ENCODE peak calls at places on chromosomes 12 and 14, in six cellular contexts. One of them, this sample, is unnamed.
A peak's percentile ranks its signal among the peaks of the same experiment; 100 is the strongest.

GRCh38 chr14:83520837-83521236 is 1987.2 kb upstream of the SEL1L start:
- DNase-seq in HCT116: no peak
- DNase-seq in K562: no peak
- DNase-seq in H1: no peak
- DNase-seq in HepG2: no peak
- DNase-seq in WTC11: no peak
- DNase-seq in this sample: no peak

GRCh38 chr14:23430733-23431105 is 4.7 kb downstream of the MYH7 start:
- DNase-seq in HCT116: no peak
- DNase-seq in H1: no peak
- DNase-seq in K562: no peak
- DNase-seq in WTC11: no peak
- DNase-seq in HepG2: no peak
- DNase-seq in this sample: no peak

GRCh38 chr14:77804592-77804991 is 4.7 kb downstream of the ADCK1 start:
- DNase-seq in WTC11: peak; percentile 69
- DNase-seq in H1: peak; percentile 84
- DNase-seq in HepG2: peak; percentile 27
- DNase-seq in K562: peak; percentile 20
- DNase-seq in HCT116: no peak
- DNase-seq in this sample: no peak

GRCh38 chr12:122130150-122130549 is 43.9 kb downstream of the IL31 start:
- DNase-seq in HCT116: peak; percentile 28
- DNase-seq in K562: no peak
- DNase-seq in H1: no peak
- DNase-seq in HepG2: no peak
- DNase-seq in WTC11: no peak
- DNase-seq in this sample: no peak

GRCh38 chr14:105420141-105420975 is 731 bp downstream of the MTA1 start:
- DNase-seq in HCT116: no peak
- DNase-seq in H1: no peak
- DNase-seq in HepG2: no peak
- DNase-seq in WTC11: no peak
- DNase-seq in K562: peak; percentile 81
- DNase-seq in this sample: no peak

GRCh38 chr12:54935235-54935951 is 49.2 kb downstream of the TESPA1 start:
- DNase-seq in H1: no peak
- DNase-seq in HepG2: peak; percentile 2
- DNase-seq in K562: peak; percentile 49
- DNase-seq in WTC11: no peak
- DNase-seq in HCT116: peak; percentile 77
- DNase-seq in this sample: peak; percentile 60

GRCh38 chr14:64844272-64844671 is 35.4 kb downstream of the SPTB start:
- DNase-seq in HCT116: no peak
- DNase-seq in H1: no peak
- DNase-seq in HepG2: no peak
- DNase-seq in WTC11: no peak
- DNase-seq in K562: no peak
- DNase-seq in this sample: peak; percentile 35

GRCh38 chr12:91588874-91589454 is 406.3 kb upstream of the DCN start:
- DNase-seq in HCT116: no peak
- DNase-seq in K562: no peak
- DNase-seq in HepG2: no peak
- DNase-seq in WTC11: no peak
- DNase-seq in H1: no peak
- DNase-seq in this sample: no peak

GRCh38 chr12:77845831-77846230 is 15.1 kb downstream of the NAV3 start:
- DNase-seq in WTC11: no peak
- DNase-seq in HCT116: no peak
- DNase-seq in H1: no peak
- DNase-seq in HepG2: no peak
- DNase-seq in K562: no peak
- DNase-seq in this sample: no peak

DNA sequence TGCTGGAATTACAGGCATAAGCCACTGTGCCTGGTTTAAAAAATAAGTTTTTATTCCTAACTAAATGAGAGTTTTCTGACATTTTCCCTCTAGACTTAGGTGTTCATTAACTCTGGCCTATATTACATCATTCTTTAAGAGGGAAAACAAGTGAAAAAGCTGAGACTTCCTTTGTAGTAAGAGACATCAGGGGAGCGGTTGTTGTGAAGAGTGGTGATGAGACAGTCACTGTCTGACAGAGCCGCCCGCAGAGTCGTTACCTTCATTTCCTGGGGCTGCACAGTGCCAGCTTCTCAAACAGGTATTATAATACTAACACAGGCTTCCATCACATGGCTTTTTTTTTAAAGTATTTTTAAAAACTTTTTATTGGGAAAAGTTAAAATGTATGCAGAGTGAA is 19.7 kb upstream of the TDRD9 start:
- DNase-seq in K562: no peak
- DNase-seq in HepG2: no peak
- DNase-seq in HCT116: no peak
- DNase-seq in WTC11: no peak
- DNase-seq in H1: no peak
- DNase-seq in this sample: no peak
- TF ChIP-seq ATF3 in K562: no peak
- TF ChIP-seq ATF3 in HepG2: no peak
- TF ChIP-seq ATF3 in HCT116: no peak
- TF ChIP-seq ATF3 in WTC11: no peak
- TF ChIP-seq ATF3 in H1: no peak
- TF ChIP-seq ATF3 in this sample: no peak

DNA sequence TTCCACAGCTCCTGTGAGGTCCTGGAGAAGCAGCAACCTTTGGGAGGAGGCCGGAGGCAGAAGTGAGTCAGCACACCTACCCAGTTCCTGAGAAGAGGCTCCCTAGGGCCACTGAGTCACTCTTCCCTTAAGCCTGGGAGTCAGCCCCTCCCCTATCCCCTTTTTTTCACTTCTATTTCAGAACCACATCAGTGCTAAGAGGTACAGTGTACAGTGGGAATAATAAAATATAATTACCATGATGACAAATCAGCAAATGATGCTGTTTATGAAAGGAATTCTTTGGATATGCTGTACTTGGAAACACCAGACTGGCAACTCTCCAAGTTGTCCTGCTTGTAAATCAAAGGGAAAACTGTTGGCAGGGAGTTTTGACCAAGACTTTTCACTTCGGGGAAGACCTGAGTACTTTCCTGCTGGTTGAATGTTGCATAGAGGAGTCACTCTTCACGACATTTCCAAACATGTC is 7.8 kb upstream of the TBPL2 start:
- DNase-seq in HepG2: no peak
- DNase-seq in WTC11: no peak
- DNase-seq in K562: peak; percentile 8
- DNase-seq in HCT116: peak; percentile 100
- DNase-seq in H1: no peak
- DNase-seq in this sample: no peak
- TF ChIP-seq ATF3 in HepG2: no peak
- TF ChIP-seq ATF3 in WTC11: no peak
- TF ChIP-seq ATF3 in K562: no peak
- TF ChIP-seq ATF3 in HCT116: peak; percentile 50
- TF ChIP-seq ATF3 in H1: no peak
- TF ChIP-seq ATF3 in this sample: no peak

DNA sequence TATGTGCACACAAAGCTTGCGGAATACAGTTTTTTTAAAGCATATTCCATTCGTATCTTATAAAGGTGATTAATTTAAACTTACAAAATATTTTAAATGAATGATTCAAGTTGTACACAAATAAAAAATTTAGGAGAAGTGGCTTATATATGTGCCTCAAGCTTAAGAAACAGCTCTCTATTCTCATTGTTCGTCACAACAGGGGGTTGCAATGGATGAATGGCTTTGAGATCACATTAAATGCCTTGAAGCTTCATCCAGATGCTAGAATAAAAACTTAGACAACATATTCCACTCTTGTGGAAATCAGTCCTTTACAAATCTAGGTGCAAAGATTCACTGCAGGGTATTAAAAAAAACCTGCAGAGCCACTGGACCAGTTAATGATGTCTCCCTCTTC is 303.9 kb upstream of the LRFN5 start:
- DNase-seq in H1: no peak
- DNase-seq in K562: no peak
- DNase-seq in HepG2: no peak
- DNase-seq in HCT116: no peak
- DNase-seq in WTC11: no peak
- DNase-seq in this sample: no peak
- TF ChIP-seq ATF3 in H1: no peak
- TF ChIP-seq ATF3 in K562: no peak
- TF ChIP-seq ATF3 in HepG2: no peak
- TF ChIP-seq ATF3 in HCT116: no peak
- TF ChIP-seq ATF3 in WTC11: no peak
- TF ChIP-seq ATF3 in this sample: no peak

GRCh38 chr12:6363330-6364036 is 11.9 kb downstream of the SCNN1A start:
- DNase-seq in HepG2: peak; percentile 85
- DNase-seq in K562: peak; percentile 95
- DNase-seq in H1: peak; percentile 82
- DNase-seq in WTC11: peak; percentile 66
- DNase-seq in HCT116: no peak
- DNase-seq in this sample: no peak
- TF ChIP-seq ATF3 in HepG2: peak; percentile 30
- TF ChIP-seq ATF3 in K562: no peak
- TF ChIP-seq ATF3 in H1: no peak
- TF ChIP-seq ATF3 in WTC11: no peak
- TF ChIP-seq ATF3 in HCT116: no peak
- TF ChIP-seq ATF3 in this sample: no peak

GRCh38 chr14:54329082-54329695 is 67.6 kb upstream of the CDKN3 start:
- DNase-seq in H1: peak; percentile 62
- DNase-seq in WTC11: peak; percentile 60
- DNase-seq in HCT116: peak; percentile 29
- DNase-seq in HepG2: peak; percentile 65
- DNase-seq in K562: peak; percentile 25
- DNase-seq in this sample: no peak
- TF ChIP-seq ATF3 in H1: no peak
- TF ChIP-seq ATF3 in WTC11: no peak
- TF ChIP-seq ATF3 in HCT116: no peak
- TF ChIP-seq ATF3 in HepG2: no peak
- TF ChIP-seq ATF3 in K562: no peak
- TF ChIP-seq ATF3 in this sample: no peak

DNA sequence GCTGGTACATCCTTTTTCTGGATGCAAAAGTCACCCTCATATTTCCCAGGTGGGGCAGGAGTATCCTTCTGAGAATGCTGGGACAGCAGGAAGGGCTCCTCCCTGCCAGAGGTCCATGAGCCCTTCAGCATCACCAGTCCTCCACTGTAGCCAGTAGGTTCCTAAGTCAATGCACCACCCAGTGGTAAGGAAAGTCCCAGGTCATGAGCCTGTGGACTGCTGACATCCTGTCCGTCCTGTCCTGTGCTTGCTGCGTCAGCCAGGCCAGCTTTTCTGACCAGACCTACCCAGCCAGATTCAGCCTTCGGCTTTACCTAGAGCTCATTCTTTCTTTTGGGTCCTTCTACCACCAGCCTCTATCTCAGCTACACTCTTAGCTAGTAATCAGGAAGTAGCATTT is 23.0 kb upstream of the ACTN1 start:
- DNase-seq in HCT116: no peak
- DNase-seq in K562: peak; percentile 11
- DNase-seq in WTC11: peak; percentile 27
- DNase-seq in H1: no peak
- DNase-seq in HepG2: peak; percentile 73
- DNase-seq in this sample: no peak
- TF ChIP-seq ATF3 in HCT116: no peak
- TF ChIP-seq ATF3 in K562: no peak
- TF ChIP-seq ATF3 in WTC11: no peak
- TF ChIP-seq ATF3 in H1: no peak
- TF ChIP-seq ATF3 in HepG2: no peak
- TF ChIP-seq ATF3 in this sample: no peak

DNA sequence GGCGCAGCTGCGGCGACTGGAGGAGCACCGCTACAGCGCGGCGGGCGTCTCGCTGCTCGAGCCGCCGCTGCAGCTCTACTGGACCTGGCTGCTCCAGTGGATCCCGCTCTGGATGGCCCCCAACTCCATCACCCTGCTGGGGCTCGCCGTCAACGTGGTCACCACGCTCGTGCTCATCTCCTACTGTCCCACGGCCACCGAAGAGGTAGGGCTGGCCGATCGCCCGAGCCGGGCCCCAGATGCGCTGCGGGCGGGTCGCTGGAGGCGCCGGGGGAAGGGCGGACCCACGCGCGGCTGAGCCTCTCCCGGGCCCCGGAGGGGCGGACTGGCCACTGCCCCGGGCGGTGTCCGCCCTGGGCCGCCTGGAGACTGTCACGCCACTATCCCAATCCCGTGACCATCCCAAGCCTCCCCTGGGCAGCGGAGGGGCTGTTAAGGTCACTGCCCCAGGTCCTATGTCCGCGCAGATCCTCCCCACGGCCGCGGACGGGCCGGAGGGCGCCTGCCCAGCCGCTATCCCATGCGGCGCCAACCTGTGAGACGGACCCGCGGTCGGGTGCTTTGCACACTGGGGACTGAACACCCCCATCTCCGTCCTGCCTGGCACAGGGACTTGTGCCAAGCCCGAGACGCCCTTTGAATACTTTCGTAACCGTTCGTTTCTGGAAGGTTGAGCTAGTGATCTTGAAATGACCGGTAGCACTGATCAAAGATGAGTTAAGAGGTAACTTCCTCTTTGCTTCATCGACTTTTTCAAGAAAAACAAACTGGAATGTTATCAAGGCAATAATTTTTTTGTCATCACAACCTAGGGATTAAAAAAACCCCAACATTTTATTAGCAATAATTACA is 716 bp downstream of the CHPT1 start:
- DNase-seq in K562: peak; percentile 52
- DNase-seq in HepG2: peak; percentile 22
- DNase-seq in HCT116: no peak
- DNase-seq in H1: no peak
- DNase-seq in WTC11: no peak
- DNase-seq in this sample: no peak
- TF ChIP-seq ATF3 in K562: no peak
- TF ChIP-seq ATF3 in HepG2: no peak
- TF ChIP-seq ATF3 in HCT116: no peak
- TF ChIP-seq ATF3 in H1: no peak
- TF ChIP-seq ATF3 in WTC11: no peak
- TF ChIP-seq ATF3 in this sample: no peak